ENCODE peak calls at places on chromosome 14, in five cellular contexts. One of them, this sample, is unnamed.

GRCh38 chr14:33679461-33680225 is 271.2 kb downstream of the EGLN3 start:
- DNase-seq in AG04449: no peak
- DNase-seq in HuH-7: no peak
- DNase-seq in neural crest cell: no peak
- DNase-seq in amniotic stem cell: no peak
- DNase-seq in this sample: no peak

GRCh38 chr14:63454863-63455622 is 88.1 kb downstream of the PPP2R5E start:
- DNase-seq in AG04449: no peak
- DNase-seq in HuH-7: no peak
- DNase-seq in neural crest cell: no peak
- DNase-seq in amniotic stem cell: no peak
- DNase-seq in this sample: no peak

GRCh38 chr14:54901380-54902142 is 1.1 kb downstream of the GCH1 start:
- DNase-seq in AG04449: no peak
- DNase-seq in HuH-7: no peak
- DNase-seq in neural crest cell: no peak
- DNase-seq in amniotic stem cell: no peak
- DNase-seq in this sample: no peak

GRCh38 chr14:33799705-33800269 is 151.1 kb downstream of the EGLN3 start:
- DNase-seq in AG04449: no peak
- DNase-seq in HuH-7: no peak
- DNase-seq in neural crest cell: no peak
- DNase-seq in amniotic stem cell: no peak
- DNase-seq in this sample: no peak

GRCh38 chr14:74616507-74616906 is 4.5 kb upstream of the LTBP2 start:
- DNase-seq in AG04449: no peak
- DNase-seq in HuH-7: no peak
- DNase-seq in neural crest cell: no peak
- DNase-seq in amniotic stem cell: peak; percentile 71
- DNase-seq in this sample: no peak

GRCh38 chr14:71387753-71388152 is 480.5 kb downstream of the PCNX1 start:
- DNase-seq in AG04449: no peak
- DNase-seq in HuH-7: no peak
- DNase-seq in neural crest cell: no peak
- DNase-seq in amniotic stem cell: no peak
- DNase-seq in this sample: no peak

GRCh38 chr14:93720076-93720815 is 68.0 kb downstream of the PRIMA1 start:
- DNase-seq in AG04449: no peak
- DNase-seq in HuH-7: no peak
- DNase-seq in neural crest cell: no peak
- DNase-seq in amniotic stem cell: no peak
- DNase-seq in this sample: no peak

GRCh38 chr14:95500201-95500681 is 16.2 kb downstream of the SYNE3 start:
- DNase-seq in AG04449: no peak
- DNase-seq in HuH-7: no peak
- DNase-seq in neural crest cell: no peak
- DNase-seq in amniotic stem cell: no peak
- DNase-seq in this sample: no peak

GRCh38 chr14:102554835-102555819 is 37.3 kb upstream of the RCOR1 start:
- DNase-seq in AG04449: no peak
- DNase-seq in HuH-7: no peak
- DNase-seq in neural crest cell: peak; percentile 52
- DNase-seq in amniotic stem cell: no peak
- DNase-seq in this sample: peak; percentile 78

GRCh38 chr14:55780156-55780946 is 200.3 kb downstream of the KTN1 start:
- DNase-seq in AG04449: no peak
- DNase-seq in HuH-7: no peak
- DNase-seq in neural crest cell: no peak
- DNase-seq in amniotic stem cell: peak; percentile 35
- DNase-seq in this sample: no peak

GRCh38 chr14:91061309-91061887 is 957 bp upstream of the RPS6KA5 start:
- DNase-seq in AG04449: no peak
- DNase-seq in HuH-7: no peak
- DNase-seq in neural crest cell: no peak
- DNase-seq in amniotic stem cell: no peak
- DNase-seq in this sample: no peak

GRCh38 chr14:70265422-70265821 is 76.7 kb upstream of the SLC8A3 start:
- DNase-seq in AG04449: no peak
- DNase-seq in HuH-7: no peak
- DNase-seq in neural crest cell: no peak
- DNase-seq in amniotic stem cell: no peak
- DNase-seq in this sample: no peak

GRCh38 chr14:72615511-72616121 is 278.3 kb downstream of the DPF3 start:
- DNase-seq in AG04449: no peak
- DNase-seq in HuH-7: no peak
- DNase-seq in neural crest cell: no peak
- DNase-seq in amniotic stem cell: peak; percentile 34
- DNase-seq in this sample: no peak

GRCh38 chr14:60184597-60185555 is 19.7 kb upstream of the DHRS7 start:
- DNase-seq in AG04449: no peak
- DNase-seq in HuH-7: no peak
- DNase-seq in neural crest cell: no peak
- DNase-seq in amniotic stem cell: no peak
- DNase-seq in this sample: no peak

GRCh38 chr14:75088566-75089373 is 19.3 kb downstream of the ZC2HC1C start:
- DNase-seq in AG04449: no peak
- DNase-seq in HuH-7: peak; percentile 44
- DNase-seq in neural crest cell: peak; percentile 61
- DNase-seq in amniotic stem cell: peak; percentile 44
- DNase-seq in this sample: peak; percentile 38

GRCh38 chr14:29462271-29462670 is 465.4 kb downstream of the PRKD1 start:
- DNase-seq in AG04449: no peak
- DNase-seq in HuH-7: no peak
- DNase-seq in neural crest cell: no peak
- DNase-seq in amniotic stem cell: no peak
- DNase-seq in this sample: peak; percentile 96

GRCh38 chr14:92726135-92726932 is 22.1 kb downstream of the LGMN start:
- DNase-seq in AG04449: no peak
- DNase-seq in HuH-7: no peak
- DNase-seq in neural crest cell: no peak
- DNase-seq in amniotic stem cell: no peak
- DNase-seq in this sample: no peak

GRCh38 chr14:93108105-93108504 is 7.6 kb downstream of the ITPK1 start:
- DNase-seq in AG04449: no peak
- DNase-seq in HuH-7: no peak
- DNase-seq in neural crest cell: no peak
- DNase-seq in amniotic stem cell: no peak
- DNase-seq in this sample: no peak

GRCh38 chr14:73619524-73619923 is 7.2 kb downstream of the ACOT6 start:
- DNase-seq in AG04449: no peak
- DNase-seq in HuH-7: no peak
- DNase-seq in neural crest cell: no peak
- DNase-seq in amniotic stem cell: no peak
- DNase-seq in this sample: no peak

GRCh38 chr14:61524211-61524806 is 171.0 kb upstream of the HIF1A start:
- DNase-seq in AG04449: no peak
- DNase-seq in HuH-7: no peak
- DNase-seq in neural crest cell: no peak
- DNase-seq in amniotic stem cell: no peak
- DNase-seq in this sample: peak; percentile 15

GRCh38 chr14:55957950-55958349 is 160.3 kb upstream of the PELI2 start:
- DNase-seq in AG04449: no peak
- DNase-seq in HuH-7: no peak
- DNase-seq in neural crest cell: peak; percentile 10
- DNase-seq in amniotic stem cell: no peak
- DNase-seq in this sample: peak; percentile 40

This sample was measured in NCI-H146.